ENCODE peak calls at places on chromosomes 6 and 20, in four cellular contexts. F is adrenal gland, P is GM12865, J is GM20000. K is an unnamed sample.

GRCh38 chr20:53517146-53517545 is 76.5 kb downstream of the ZNF217 start:
- DNase-seq in F (no peak), P (no peak), J (no peak), K (no peak)

GRCh38 chr6:166742981-166743380 is 115.9 kb upstream of the RPS6KA2 start:
- DNase-seq in F (no peak), P (no peak), J (no peak), K (no peak)

GRCh38 chr6:78565997-78566396 is 301.4 kb upstream of the IRAK1BP1 start:
- DNase-seq in F (no peak), P (no peak), J (no peak), K (no peak)

GRCh38 chr6:90940812-90941481 is 354.1 kb upstream of the MAP3K7 start:
- DNase-seq in F (peak; percentile 3), P (peak; percentile 90), J (peak; percentile 67), K (no peak)

GRCh38 chr20:33183292-33183691 is 15.3 kb downstream of the BPIFA2 start:
- DNase-seq in F (no peak), P (no peak), J (no peak), K (no peak)

GRCh38 chr6:35396991-35397390 is 54.6 kb downstream of the PPARD start:
- DNase-seq in F (peak; percentile 70), P (no peak), J (no peak), K (no peak)

GRCh38 chr6:12849420-12850200 is 133.0 kb downstream of the PHACTR1 start:
- DNase-seq in F (no peak), P (no peak), J (no peak), K (no peak)

GRCh38 chr6:74942130-74942529 is 263.7 kb downstream of the COL12A1 start:
- DNase-seq in F (no peak), P (no peak), J (no peak), K (no peak)

GRCh38 chr6:161439093-161439492 is 165.2 kb upstream of the AGPAT4 start:
- DNase-seq in F (peak; percentile 88), P (no peak), J (no peak), K (no peak)

GRCh38 chr6:151847064-151847463 is 39.6 kb downstream of the ESR1 start:
- DNase-seq in F (peak; percentile 5), P (peak; percentile 29), J (no peak), K (no peak)

GRCh38 chr6:144534123-144534676 is 249.1 kb downstream of the UTRN start:
- DNase-seq in F (no peak), P (no peak), J (no peak), K (no peak)

GRCh38 chr20:48358176-48358575 is 469.6 kb downstream of the PREX1 start:
- DNase-seq in F (no peak), P (no peak), J (no peak), K (no peak)

GRCh38 chr6:86423571-86423970 is 513.8 kb upstream of the HTR1E start:
- DNase-seq in F (no peak), P (no peak), J (no peak), K (no peak)

GRCh38 chr6:14321992-14322772 is 204.6 kb downstream of the CD83 start:
- DNase-seq in F (no peak), P (no peak), J (no peak), K (no peak)

GRCh38 chr20:22684763-22685443 is 100.5 kb upstream of the FOXA2 start:
- DNase-seq in F (no peak), P (no peak), J (no peak), K (no peak)

GRCh38 chr20:2812189-2812588 is 2.6 kb upstream of the C20orf141 start:
- DNase-seq in F (no peak), P (no peak), J (no peak), K (no peak)

GRCh38 chr20:57179265-57179664 is 87.2 kb downstream of the BMP7 start:
- DNase-seq in F (no peak), P (no peak), J (no peak), K (no peak)

GRCh38 chr6:155030148-155030720 is 35.1 kb downstream of the TIAM2 start:
- DNase-seq in F (no peak), P (no peak), J (no peak), K (no peak)

GRCh38 chr20:38143646-38144554 is 21.2 kb downstream of the TGM2 start:
- DNase-seq in F (peak; percentile 86), P (no peak), J (no peak), K (no peak)

GRCh38 chr6:112571486-112571885 is 224.4 kb downstream of the RFPL4B start:
- DNase-seq in F (peak; percentile 4), P (no peak), J (no peak), K (no peak)

GRCh38 chr20:63835031-63835858 is 4.2 kb upstream of the ZBTB46 start:
- DNase-seq in F (peak; percentile 98), P (peak; percentile 69), J (peak; percentile 77), K (peak; percentile 92)

GRCh38 chr20:14334306-14334930 is 3.0 kb downstream of the FLRT3 start:
- DNase-seq in F (peak; percentile 7), P (peak; percentile 70), J (no peak), K (peak; percentile 47)

K was measured in lung.